ENCODE peak calls at places on chromosomes 13 and 19, in six cellular contexts. One of them, this sample, is unnamed.

GRCh38 chr13:110564472-110564985 is 3.0 kb upstream of the RAB20 start:
- DNase-seq in H1: no peak
- DNase-seq in HepG2: no peak
- DNase-seq in K562: no peak
- DNase-seq in GM12878: no peak
- DNase-seq in HCT116: no peak
- DNase-seq in this sample: no peak

GRCh38 chr19:45177817-45178261 is at the start of gene TRAPPC6A:
- DNase-seq in HCT116: no peak
- DNase-seq in GM12878: no peak
- DNase-seq in HepG2: no peak
- DNase-seq in H1: no peak
- DNase-seq in K562: no peak
- DNase-seq in this sample: peak; percentile 36

GRCh38 chr19:55341191-55342043 is 1.7 kb downstream of the KMT5C start:
- DNase-seq in K562: peak; percentile 94
- DNase-seq in H1: no peak
- DNase-seq in HCT116: peak; percentile 21
- DNase-seq in HepG2: peak; percentile 40
- DNase-seq in GM12878: no peak
- DNase-seq in this sample: peak; percentile 83

GRCh38 chr19:57249329-57249728 is 8.9 kb downstream of the ZNF805 start:
- DNase-seq in HCT116: no peak
- DNase-seq in H1: no peak
- DNase-seq in GM12878: no peak
- DNase-seq in HepG2: no peak
- DNase-seq in K562: no peak
- DNase-seq in this sample: no peak

GRCh38 chr13:60583911-60584753 is 187.1 kb downstream of the TDRD3 start:
- DNase-seq in HCT116: no peak
- DNase-seq in HepG2: no peak
- DNase-seq in H1: peak; percentile 84
- DNase-seq in K562: peak; percentile 14
- DNase-seq in GM12878: no peak
- DNase-seq in this sample: peak; percentile 66

GRCh38 chr19:34220472-34221063 is 33.8 kb upstream of the GARRE1 start:
- DNase-seq in H1: no peak
- DNase-seq in GM12878: no peak
- DNase-seq in HepG2: peak; percentile 67
- DNase-seq in HCT116: peak; percentile 64
- DNase-seq in K562: peak; percentile 67
- DNase-seq in this sample: peak; percentile 55

GRCh38 chr13:24161010-24161775 is 673 bp downstream of the SPATA13 start:
- DNase-seq in GM12878: no peak
- DNase-seq in H1: no peak
- DNase-seq in K562: peak; percentile 10
- DNase-seq in HCT116: no peak
- DNase-seq in HepG2: peak; percentile 55
- DNase-seq in this sample: peak; percentile 48

GRCh38 chr13:46630419-46631183 is 77.6 kb downstream of the LRCH1 start:
- DNase-seq in HepG2: no peak
- DNase-seq in K562: no peak
- DNase-seq in GM12878: no peak
- DNase-seq in H1: no peak
- DNase-seq in HCT116: no peak
- DNase-seq in this sample: no peak

GRCh38 chr19:28887920-28888618 is 324.9 kb downstream of the UQCRFS1 start:
- DNase-seq in H1: peak; percentile 38
- DNase-seq in HepG2: no peak
- DNase-seq in GM12878: no peak
- DNase-seq in HCT116: no peak
- DNase-seq in K562: no peak
- DNase-seq in this sample: no peak

GRCh38 chr13:39655041-39655568 is 357 bp upstream of the COG6 start:
- DNase-seq in HCT116: no peak
- DNase-seq in GM12878: no peak
- DNase-seq in HepG2: no peak
- DNase-seq in K562: no peak
- DNase-seq in H1: no peak
- DNase-seq in this sample: no peak

GRCh38 chr19:7328647-7329046 is 20.1 kb upstream of the ARHGEF18 start:
- DNase-seq in H1: no peak
- DNase-seq in GM12878: no peak
- DNase-seq in HCT116: no peak
- DNase-seq in HepG2: no peak
- DNase-seq in K562: no peak
- DNase-seq in this sample: no peak

GRCh38 chr19:13117772-13118423 is at the start of gene NACC1:
- DNase-seq in HCT116: peak; percentile 89
- DNase-seq in H1: peak; percentile 70
- DNase-seq in GM12878: no peak
- DNase-seq in K562: peak; percentile 88
- DNase-seq in HepG2: peak; percentile 74
- DNase-seq in this sample: peak; percentile 93

GRCh38 chr13:43023244-43023931 is at the start of gene DNAJC15:
- DNase-seq in HepG2: peak; percentile 76
- DNase-seq in K562: peak; percentile 16
- DNase-seq in HCT116: peak; percentile 63
- DNase-seq in GM12878: peak; percentile 57
- DNase-seq in H1: peak; percentile 56
- DNase-seq in this sample: peak; percentile 81

GRCh38 chr19:708154-709141 is at the start of gene PALM:
- DNase-seq in K562: peak; percentile 82
- DNase-seq in HepG2: peak; percentile 39
- DNase-seq in HCT116: no peak
- DNase-seq in GM12878: no peak
- DNase-seq in H1: no peak
- DNase-seq in this sample: peak; percentile 63

GRCh38 chr19:709196-709964 is 645 bp downstream of the PALM start:
- DNase-seq in HepG2: no peak
- DNase-seq in HCT116: no peak
- DNase-seq in K562: no peak
- DNase-seq in GM12878: no peak
- DNase-seq in H1: no peak
- DNase-seq in this sample: no peak

GRCh38 chr19:704447-704741 is 4.3 kb upstream of the PALM start:
- DNase-seq in HCT116: no peak
- DNase-seq in H1: no peak
- DNase-seq in K562: no peak
- DNase-seq in GM12878: no peak
- DNase-seq in HepG2: no peak
- DNase-seq in this sample: no peak

GRCh38 chr19:703329-703650 is 5.4 kb upstream of the PALM start:
- DNase-seq in GM12878: no peak
- DNase-seq in H1: no peak
- DNase-seq in K562: no peak
- DNase-seq in HCT116: no peak
- DNase-seq in HepG2: no peak
- DNase-seq in this sample: no peak

DNA sequence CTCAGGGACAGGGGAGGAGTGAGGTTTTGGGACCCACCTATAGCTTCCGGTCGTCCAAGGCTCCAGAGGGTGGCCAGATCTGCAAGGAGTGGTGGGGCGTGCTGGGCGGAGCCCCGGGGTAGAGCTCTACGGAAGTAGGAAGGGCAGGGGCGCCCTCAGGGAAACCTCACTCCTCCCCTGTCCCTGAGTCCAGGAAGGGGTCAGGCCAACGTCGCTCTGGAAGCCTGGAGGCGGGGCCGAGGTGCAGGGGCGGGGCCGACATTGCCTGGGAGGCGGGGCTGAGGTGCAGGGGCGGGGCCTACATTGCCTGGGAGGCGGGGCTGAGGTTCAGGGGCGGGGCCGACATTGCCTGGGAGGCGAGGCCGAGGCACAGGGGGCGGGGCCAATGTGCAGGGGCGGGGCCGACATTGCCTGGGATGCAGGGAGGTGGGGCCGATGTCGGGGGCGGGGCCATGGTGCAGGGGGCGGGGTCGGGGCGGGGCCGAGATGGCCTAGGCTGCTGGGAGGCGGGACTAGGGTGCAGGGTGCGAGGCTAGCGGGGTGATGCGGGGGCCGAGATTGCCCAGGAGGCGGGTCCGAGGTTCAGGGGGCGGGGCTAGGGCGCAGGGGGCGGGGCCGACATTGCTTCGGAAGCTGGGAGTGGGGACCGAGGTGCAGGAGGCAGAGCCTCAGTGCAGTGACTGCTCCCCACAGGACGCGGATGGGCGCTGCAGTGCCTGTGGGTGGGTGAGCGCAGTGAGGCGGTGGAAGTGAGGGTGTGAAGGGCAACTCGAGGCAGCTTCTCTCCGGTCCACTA is 4.9 kb upstream of the PALM start:
- DNase-seq in HepG2: peak; percentile 90
- DNase-seq in H1: peak; percentile 90
- DNase-seq in K562: peak; percentile 95
- DNase-seq in HCT116: peak; percentile 72
- DNase-seq in GM12878: no peak
- DNase-seq in this sample: peak; percentile 98
- TF ChIP-seq ATF3 in HepG2: no peak
- TF ChIP-seq ATF3 in H1: no peak
- TF ChIP-seq ATF3 in K562: no peak
- TF ChIP-seq ATF3 in HCT116: no peak
- TF ChIP-seq ATF3 in GM12878: no peak
- TF ChIP-seq ATF3 in this sample: no peak

GRCh38 chr19:35703343-35703742 is 1.0 kb upstream of the ZBTB32 start:
- DNase-seq in H1: no peak
- DNase-seq in HepG2: no peak
- DNase-seq in GM12878: no peak
- DNase-seq in K562: no peak
- DNase-seq in HCT116: no peak
- DNase-seq in this sample: peak; percentile 45

GRCh38 chr19:35702223-35703012 is 1.9 kb upstream of the ZBTB32 start:
- DNase-seq in H1: peak; percentile 96
- DNase-seq in HCT116: peak; percentile 96
- DNase-seq in GM12878: peak; percentile 96
- DNase-seq in HepG2: peak; percentile 96
- DNase-seq in K562: peak; percentile 98
- DNase-seq in this sample: peak; percentile 96

GRCh38 chr19:35708391-35708790 is 4.0 kb downstream of the ZBTB32 start:
- DNase-seq in GM12878: no peak
- DNase-seq in K562: no peak
- DNase-seq in HepG2: no peak
- DNase-seq in H1: no peak
- DNase-seq in HCT116: no peak
- DNase-seq in this sample: no peak

GRCh38 chr19:35704218-35704617 is at the start of gene ZBTB32:
- DNase-seq in HCT116: no peak
- DNase-seq in HepG2: no peak
- DNase-seq in K562: peak; percentile 95
- DNase-seq in H1: no peak
- DNase-seq in GM12878: no peak
- DNase-seq in this sample: peak; percentile 83
- TF ChIP-seq ATF3 in HCT116: no peak
- TF ChIP-seq ATF3 in HepG2: no peak
- TF ChIP-seq ATF3 in K562: no peak
- TF ChIP-seq ATF3 in H1: no peak
- TF ChIP-seq ATF3 in GM12878: no peak
- TF ChIP-seq ATF3 in this sample: peak; percentile 83

GRCh38 chr19:4350111-4350510 is 6.7 kb downstream of the MPND start:
- DNase-seq in HCT116: no peak
- DNase-seq in GM12878: no peak
- DNase-seq in K562: no peak
- DNase-seq in H1: no peak
- DNase-seq in HepG2: no peak
- DNase-seq in this sample: no peak
- TF ChIP-seq ATF3 in HCT116: no peak
- TF ChIP-seq ATF3 in GM12878: no peak
- TF ChIP-seq ATF3 in K562: no peak
- TF ChIP-seq ATF3 in H1: no peak
- TF ChIP-seq ATF3 in HepG2: no peak
- TF ChIP-seq ATF3 in this sample: no peak

GRCh38 chr13:52053460-52053859 is 29.0 kb downstream of the UTP14C start:
- DNase-seq in GM12878: no peak
- DNase-seq in H1: no peak
- DNase-seq in HepG2: no peak
- DNase-seq in K562: no peak
- DNase-seq in HCT116: no peak
- DNase-seq in this sample: no peak
- TF ChIP-seq ATF3 in GM12878: no peak
- TF ChIP-seq ATF3 in H1: no peak
- TF ChIP-seq ATF3 in HepG2: no peak
- TF ChIP-seq ATF3 in K562: no peak
- TF ChIP-seq ATF3 in HCT116: no peak
- TF ChIP-seq ATF3 in this sample: no peak

DNA sequence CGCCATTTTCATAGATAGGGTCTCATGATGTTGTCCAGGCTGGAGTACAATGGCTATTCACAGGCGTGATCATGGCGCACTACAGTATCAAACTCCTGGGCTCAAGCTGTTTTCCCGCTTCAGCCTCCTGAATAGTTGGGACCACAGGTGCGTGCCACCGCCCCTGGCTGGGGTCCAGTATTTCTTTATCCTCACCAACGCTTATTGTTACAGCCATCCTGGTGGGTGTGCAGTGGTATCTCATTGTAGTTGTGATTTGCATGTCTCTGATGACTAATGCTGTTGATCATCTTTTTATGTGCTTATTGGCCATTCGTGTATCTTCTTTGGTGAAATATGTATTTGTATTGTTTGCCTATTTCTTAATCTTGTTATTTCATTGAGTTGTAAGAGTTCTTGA is 49.0 kb downstream of the SIPA1L3 start:
- DNase-seq in HCT116: no peak
- DNase-seq in K562: no peak
- DNase-seq in GM12878: no peak
- DNase-seq in HepG2: no peak
- DNase-seq in H1: no peak
- DNase-seq in this sample: no peak
- TF ChIP-seq ATF3 in HCT116: no peak
- TF ChIP-seq ATF3 in K562: no peak
- TF ChIP-seq ATF3 in GM12878: no peak
- TF ChIP-seq ATF3 in HepG2: no peak
- TF ChIP-seq ATF3 in H1: no peak
- TF ChIP-seq ATF3 in this sample: no peak

DNA sequence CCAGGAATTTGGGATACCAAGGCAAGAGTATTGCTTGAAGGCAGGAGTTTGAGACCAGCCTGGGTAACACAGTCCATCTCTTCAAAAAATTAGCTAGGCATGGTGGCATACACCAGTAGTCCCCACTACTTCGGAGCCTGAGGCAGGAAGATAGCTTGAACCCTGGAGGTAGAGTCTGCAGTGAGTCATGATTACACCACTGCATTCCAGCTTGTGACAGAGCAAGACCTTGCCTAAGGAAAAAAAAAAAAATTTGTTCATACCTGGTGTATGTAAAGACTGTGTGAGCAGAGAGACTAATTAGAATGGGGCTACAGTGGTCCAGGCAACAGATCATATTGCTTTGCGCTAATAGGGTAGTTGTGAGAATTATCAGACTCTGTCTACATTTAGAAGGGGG is 778.3 kb upstream of the PCDH20 start:
- DNase-seq in HCT116: no peak
- DNase-seq in H1: no peak
- DNase-seq in HepG2: no peak
- DNase-seq in GM12878: no peak
- DNase-seq in K562: no peak
- DNase-seq in this sample: no peak
- TF ChIP-seq ATF3 in HCT116: no peak
- TF ChIP-seq ATF3 in H1: no peak
- TF ChIP-seq ATF3 in HepG2: no peak
- TF ChIP-seq ATF3 in GM12878: no peak
- TF ChIP-seq ATF3 in K562: no peak
- TF ChIP-seq ATF3 in this sample: no peak